ENCODE peak calls at places on chromosome 1, in five cellular contexts. One of them, this sample, is unnamed.

GRCh38 chr1:24043345-24044032 is 63.4 kb upstream of the SRSF10 start:
- DNase-seq in LoVo: no peak
- DNase-seq in stomach: no peak
- DNase-seq in foreskin melanocyte: no peak
- DNase-seq in NCI-H526 treated with DMSO at 0.1 percent for 48 hours: no peak
- DNase-seq in this sample: no peak

GRCh38 chr1:161473363-161473762 is 31.9 kb upstream of the FCGR2A start:
- DNase-seq in foreskin melanocyte: no peak
- DNase-seq in NCI-H526 treated with DMSO at 0.1 percent for 48 hours: peak
- DNase-seq in LoVo: peak
- DNase-seq in stomach: no peak
- DNase-seq in this sample: no peak

GRCh38 chr1:152035406-152036315 is 1.1 kb downstream of the S100A11 start:
- DNase-seq in stomach: no peak
- DNase-seq in foreskin melanocyte: no peak
- DNase-seq in LoVo: peak
- DNase-seq in NCI-H526 treated with DMSO at 0.1 percent for 48 hours: peak
- DNase-seq in this sample: peak

GRCh38 chr1:108149796-108150467 is 50.2 kb downstream of the SLC25A24 start:
- DNase-seq in LoVo: no peak
- DNase-seq in NCI-H526 treated with DMSO at 0.1 percent for 48 hours: no peak
- DNase-seq in foreskin melanocyte: no peak
- DNase-seq in stomach: no peak
- DNase-seq in this sample: no peak

GRCh38 chr1:66000033-66000637 is 207.4 kb downstream of the PDE4B start:
- DNase-seq in LoVo: no peak
- DNase-seq in foreskin melanocyte: no peak
- DNase-seq in stomach: no peak
- DNase-seq in NCI-H526 treated with DMSO at 0.1 percent for 48 hours: peak
- DNase-seq in this sample: no peak

GRCh38 chr1:54338479-54338878 is 67.7 kb downstream of the SSBP3 start:
- DNase-seq in stomach: no peak
- DNase-seq in NCI-H526 treated with DMSO at 0.1 percent for 48 hours: no peak
- DNase-seq in foreskin melanocyte: no peak
- DNase-seq in LoVo: no peak
- DNase-seq in this sample: no peak

GRCh38 chr1:46533179-46533864 is 18.1 kb downstream of the KNCN start:
- DNase-seq in NCI-H526 treated with DMSO at 0.1 percent for 48 hours: no peak
- DNase-seq in foreskin melanocyte: no peak
- DNase-seq in stomach: no peak
- DNase-seq in LoVo: no peak
- DNase-seq in this sample: peak

GRCh38 chr1:177355575-177355974 is 184.8 kb downstream of the BRINP2 start:
- DNase-seq in stomach: peak
- DNase-seq in LoVo: peak
- DNase-seq in NCI-H526 treated with DMSO at 0.1 percent for 48 hours: peak
- DNase-seq in foreskin melanocyte: no peak
- DNase-seq in this sample: no peak

GRCh38 chr1:67832737-67833594 is at the start of gene GNG12:
- DNase-seq in LoVo: peak
- DNase-seq in foreskin melanocyte: peak
- DNase-seq in NCI-H526 treated with DMSO at 0.1 percent for 48 hours: no peak
- DNase-seq in stomach: peak
- DNase-seq in this sample: no peak

This sample was measured in CD4-positive, alpha-beta T cell.